ENCODE peak calls at places on chromosomes 12 and 14, in seven cellular contexts. X is tibial nerve, D is uterus, F is body of pancreas, Z is HCT116, I is A549, K is IMR-90. W is an unnamed sample.

GRCh38 chr12:108312885-108313203 is 26.3 kb downstream of the CMKLR1 start:
- DNase-seq in D (no peak), F (peak; percentile 57), X (no peak), K (no peak), I (no peak), Z (no peak), W (peak; percentile 67)

GRCh38 chr14:42523656-42524055 is 917.0 kb downstream of the LRFN5 start:
- DNase-seq in Z (no peak), F (no peak), X (no peak), K (no peak), I (no peak), D (no peak), W (no peak)

GRCh38 chr14:83826838-83827237 is 1703.1 kb upstream of the FLRT2 start:
- DNase-seq in F (no peak), X (no peak), Z (no peak), D (no peak), K (peak; percentile 76), I (peak; percentile 6), W (no peak)

GRCh38 chr12:59742831-59743230 is 147.0 kb downstream of the SLC16A7 start:
- DNase-seq in F (no peak), K (peak; percentile 71), I (no peak), X (no peak), D (no peak), Z (no peak), W (no peak)

GRCh38 chr14:61537567-61538463 is 157.5 kb upstream of the HIF1A start:
- DNase-seq in D (no peak), K (peak; percentile 90), I (peak; percentile 93), X (no peak), F (peak; percentile 89), Z (peak; percentile 95), W (no peak)

GRCh38 chr14:75559451-75560187 is 18.8 kb upstream of the FLVCR2 start:
- DNase-seq in X (no peak), F (peak; percentile 27), I (peak; percentile 70), K (peak; percentile 30), Z (no peak), D (no peak), W (no peak)

GRCh38 chr14:37417833-37418232 is 177.2 kb downstream of the FOXA1 start:
- DNase-seq in D (no peak), X (no peak), F (no peak), Z (no peak), I (no peak), K (no peak), W (no peak)

GRCh38 chr12:34403706-34404376 is 381.5 kb downstream of the ALG10 start:
- DNase-seq in K (no peak), X (peak; percentile 3), F (peak; percentile 1), Z (no peak), I (no peak), D (peak; percentile 8), W (peak; percentile 2)

GRCh38 chr14:106845286-106846087 is 1319.1 kb downstream of the TMEM121 start:
- DNase-seq in Z (no peak), D (peak; percentile 30), K (no peak), F (peak; percentile 81), I (peak; percentile 88), X (no peak), W (peak; percentile 59)

GRCh38 chr12:105107176-105107496 is 395 bp upstream of the WASHC4 start:
- DNase-seq in I (peak; percentile 73), K (peak; percentile 62), Z (peak; percentile 26), D (no peak), F (no peak), X (no peak), W (no peak)

GRCh38 chr14:36662543-36663403 is 1.1 kb downstream of the PAX9 start:
- DNase-seq in D (no peak), F (peak; percentile 21), K (no peak), I (peak; percentile 53), Z (no peak), X (no peak), W (no peak)

GRCh38 chr12:42862055-42862454 is 272.5 kb upstream of the PRICKLE1 start:
- DNase-seq in K (no peak), X (no peak), Z (no peak), D (no peak), I (no peak), F (no peak), W (no peak)

GRCh38 chr12:67968316-67968715 is 20.9 kb upstream of the IFNG-AS1 start:
- DNase-seq in Z (no peak), I (no peak), X (no peak), F (no peak), K (no peak), D (no peak), W (no peak)

GRCh38 chr12:26318661-26319068 is 123.3 kb downstream of the SSPN start:
- DNase-seq in D (peak; percentile 70), Z (no peak), I (no peak), X (peak; percentile 59), K (peak; percentile 89), F (peak; percentile 34), W (peak; percentile 80)

GRCh38 chr14:95507174-95507573 is 9.3 kb downstream of the SYNE3 start:
- DNase-seq in F (peak; percentile 30), K (peak; percentile 94), D (peak; percentile 76), Z (no peak), I (no peak), X (no peak), W (peak; percentile 63)

GRCh38 chr12:118160536-118160935 is 24.6 kb downstream of the PEBP1 start:
- DNase-seq in X (no peak), I (no peak), Z (no peak), D (no peak), F (no peak), K (no peak), W (no peak)

GRCh38 chr12:89789862-89790261 is 81.2 kb upstream of the ATP2B1 start:
- DNase-seq in I (no peak), Z (no peak), F (no peak), X (no peak), K (no peak), D (no peak), W (no peak)

GRCh38 chr12:122891661-122892525 is 4.0 kb downstream of the VPS37B start:
- DNase-seq in Z (no peak), F (no peak), K (peak; percentile 88), X (no peak), I (peak; percentile 52), D (no peak), W (no peak)

DNA sequence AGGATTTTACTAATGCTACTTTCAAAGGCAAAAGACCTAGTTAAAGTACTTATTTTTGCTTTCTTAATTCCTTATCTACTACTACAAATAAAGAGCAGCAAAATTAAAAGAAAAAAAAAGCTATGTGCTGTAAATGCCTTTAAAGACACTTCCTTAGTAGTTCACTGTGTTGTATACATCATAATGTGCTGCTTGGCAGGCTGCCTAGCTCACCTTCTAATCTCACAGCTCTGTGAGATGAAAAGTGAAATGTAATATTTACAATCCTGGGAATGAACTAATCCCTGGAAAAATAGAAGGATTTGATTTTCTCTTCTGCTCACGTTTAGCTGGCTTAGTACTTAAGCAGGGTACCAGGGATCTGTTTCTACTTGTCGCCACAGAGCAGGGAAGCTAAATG is 184.4 kb upstream of the ALG10B start:
- DNase-seq in D (no peak), Z (no peak), I (no peak), K (no peak), X (no peak), F (peak; percentile 18), W (no peak)
- TF ChIP-seq POLR2A in D (no peak), Z (no peak), I (no peak), K (no peak), X (no peak), F (no peak), W (no peak)

DNA sequence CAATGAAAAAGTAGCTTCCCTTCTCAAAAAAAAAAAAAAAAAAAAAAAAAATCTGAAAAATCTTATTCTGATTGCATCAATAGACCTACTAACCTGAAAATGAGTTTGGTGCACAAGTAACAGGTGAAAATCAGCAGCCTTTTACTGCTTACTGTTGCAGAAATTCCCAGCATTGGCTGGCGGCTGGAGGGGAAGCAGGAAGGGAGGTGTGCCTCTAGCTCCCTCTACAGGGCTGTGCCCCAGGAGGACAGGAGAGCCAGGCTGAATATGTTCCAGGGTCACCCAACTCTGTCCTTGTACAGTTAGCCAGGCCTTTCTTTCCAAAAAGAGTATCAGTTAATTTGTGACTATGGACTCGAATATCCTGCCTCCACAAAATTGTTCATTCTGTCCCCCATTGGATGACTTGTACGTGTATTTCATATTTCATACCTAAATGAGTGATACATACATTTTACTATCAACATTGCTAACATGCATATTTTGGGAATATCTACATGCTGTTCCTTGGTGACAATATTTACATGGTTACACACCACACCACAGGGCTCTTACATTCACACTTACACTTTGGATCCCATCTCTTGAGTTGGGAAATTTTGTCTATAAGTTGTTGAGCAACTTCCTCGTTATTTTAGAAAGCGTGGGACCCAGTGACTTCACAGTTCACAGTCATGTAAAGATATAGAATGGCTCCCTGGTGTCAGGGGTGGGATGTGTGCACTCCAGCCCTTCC is 124.8 kb downstream of the SAMD4A start:
- DNase-seq in K (peak; percentile 69), I (peak; percentile 73), F (peak; percentile 86), Z (peak; percentile 53), D (peak; percentile 73), X (peak; percentile 63), W (peak; percentile 84)
- TF ChIP-seq CTCF in K (peak; percentile 88), I (peak; percentile 85), F (peak; percentile 72), Z (peak; percentile 79), D (peak; percentile 84), X (peak; percentile 86), W (peak; percentile 68)

GRCh38 chr12:120469450-120470149 is at the start of gene SRSF9:
- DNase-seq in Z (peak; percentile 95), F (peak; percentile 95), X (peak; percentile 88), D (peak; percentile 95), I (peak; percentile 98), K (peak; percentile 96), W (peak; percentile 96)
- TF ChIP-seq POLR2A in Z (peak; percentile 47), F (peak; percentile 68), X (peak; percentile 72), D (peak; percentile 44), I (peak; percentile 88), K (peak; percentile 62), W (no peak)

DNA sequence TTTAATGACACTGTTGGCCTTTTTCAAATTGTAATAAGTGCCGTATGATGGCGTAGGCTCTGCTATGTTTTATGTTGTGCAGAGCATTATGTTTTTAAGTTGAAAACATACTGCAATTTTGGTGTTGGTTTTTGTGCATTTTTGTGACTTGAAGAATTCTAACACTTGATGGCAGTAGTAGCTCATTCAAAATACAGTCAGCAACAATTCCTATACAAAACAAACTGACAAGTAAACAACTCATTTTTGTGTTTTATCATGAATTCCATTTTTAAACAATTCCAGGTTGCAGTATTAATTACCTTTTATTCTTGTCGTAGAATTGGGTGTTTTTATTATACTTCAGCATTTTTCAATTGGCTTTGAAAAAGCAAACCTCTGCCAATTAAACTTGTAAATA is 4.0 kb upstream of the CCER1 start:
- DNase-seq in F (no peak), D (no peak), I (peak; percentile 17), K (peak; percentile 31), Z (no peak), X (no peak), W (no peak)
- TF ChIP-seq CTCF in F (no peak), D (peak; percentile 35), I (peak; percentile 17), K (peak; percentile 46), Z (peak; percentile 20), X (no peak), W (no peak)

GRCh38 chr14:68795602-68796417 is 2.9 kb upstream of the ZFP36L1 start:
- DNase-seq in D (peak; percentile 86), K (peak; percentile 79), X (peak; percentile 71), I (peak; percentile 90), Z (no peak), F (peak; percentile 86), W (peak; percentile 83)
- TF ChIP-seq POLR2A in D (peak; percentile 71), K (peak; percentile 87), X (peak; percentile 85), I (peak; percentile 83), Z (no peak), F (peak; percentile 98), W (no peak)